ENCODE peak calls at places on chromosome 1, in six cellular contexts. C is hepatic stellate cell, N is fibroblast of pulmonary artery, T is NCI-H510A treated with DMSO at 0.1 percent for 48 hours, P is GM04504, Y is astrocyte of the spinal cord. K is an unnamed sample.

GRCh38 chr1:109901508-109902145 is 9.0 kb upstream of the CSF1 start:
- DNase-seq in Y (no peak), P (no peak), C (no peak), T (no peak), N (no peak), K (no peak)

GRCh38 chr1:74485622-74486021 is 26.8 kb downstream of the LRRC53 start:
- DNase-seq in N (no peak), C (no peak), T (no peak), Y (no peak), P (no peak), K (no peak)

GRCh38 chr1:161307230-161307768 is 2.5 kb downstream of the MPZ start:
- DNase-seq in T (no peak), Y (peak; percentile 36), C (peak; percentile 78), N (peak; percentile 54), P (peak; percentile 24), K (no peak)

GRCh38 chr1:86345053-86345452 is 51.1 kb downstream of the ODF2L start:
- DNase-seq in T (no peak), Y (no peak), N (no peak), C (no peak), P (no peak), K (no peak)

GRCh38 chr1:223759273-223759672 is 46.9 kb downstream of the CAPN2 start:
- DNase-seq in P (no peak), Y (no peak), T (no peak), C (no peak), N (no peak), K (no peak)

GRCh38 chr1:31010081-31010989 is 55.2 kb downstream of the PUM1 start:
- DNase-seq in P (no peak), N (no peak), Y (peak; percentile 77), C (no peak), T (no peak), K (peak; percentile 72)

GRCh38 chr1:94819945-94820746 is at the start of gene SLC44A3:
- DNase-seq in N (peak; percentile 50), T (peak; percentile 54), P (no peak), C (peak; percentile 35), Y (peak; percentile 45), K (no peak)

GRCh38 chr1:40143891-40144575 is 17.2 kb upstream of the RLF start:
- DNase-seq in N (peak; percentile 79), C (peak; percentile 44), T (peak; percentile 97), Y (peak; percentile 63), P (peak; percentile 32), K (peak; percentile 62)

GRCh38 chr1:110595311-110595710 is 10.8 kb downstream of the KCNA2 start:
- DNase-seq in Y (no peak), P (no peak), T (no peak), C (no peak), N (no peak), K (no peak)

GRCh38 chr1:68542586-68542985 is 45.7 kb upstream of the DEPDC1 start:
- DNase-seq in T (no peak), N (peak; percentile 17), P (no peak), Y (peak; percentile 10), C (no peak), K (no peak)

GRCh38 chr1:164563821-164564251 is 4.9 kb downstream of the PBX1 start:
- DNase-seq in N (no peak), C (no peak), P (no peak), T (no peak), Y (peak; percentile 48), K (no peak)

GRCh38 chr1:84665703-84666317 is 24.5 kb downstream of the SSX2IP start:
- DNase-seq in C (no peak), Y (peak; percentile 40), N (peak; percentile 17), P (no peak), T (no peak), K (no peak)

GRCh38 chr1:1491601-1492000 is 20.0 kb downstream of the ATAD3B start:
- DNase-seq in N (no peak), C (no peak), T (no peak), Y (no peak), P (no peak), K (no peak)